ENCODE peak calls at places on chromosomes 1 and 21, in four cellular contexts. One of them, this sample, is unnamed.

GRCh38 chr1:19405761-19406481 is 79.4 kb downstream of the CAPZB start:
- DNase-seq in WTC11: no peak
- DNase-seq in K562: peak; percentile 55
- DNase-seq in HepG2: no peak
- DNase-seq in this sample: no peak

GRCh38 chr1:217482356-217483102 is 148.4 kb downstream of the GPATCH2 start:
- DNase-seq in WTC11: no peak
- DNase-seq in K562: no peak
- DNase-seq in HepG2: no peak
- DNase-seq in this sample: no peak

GRCh38 chr1:19765623-19766022 is 34.1 kb downstream of the TMCO4 start:
- DNase-seq in WTC11: no peak
- DNase-seq in K562: peak; percentile 30
- DNase-seq in HepG2: no peak
- DNase-seq in this sample: no peak

GRCh38 chr1:39525366-39526165 is 34.1 kb downstream of the BMP8A start:
- DNase-seq in WTC11: no peak
- DNase-seq in K562: no peak
- DNase-seq in HepG2: no peak
- DNase-seq in this sample: no peak

GRCh38 chr1:115190766-115191165 is 101.5 kb upstream of the TSPAN2 start:
- DNase-seq in WTC11: no peak
- DNase-seq in K562: no peak
- DNase-seq in HepG2: no peak
- DNase-seq in this sample: no peak

GRCh38 chr1:91557039-91557690 is 56.5 kb downstream of the CDC7 start:
- DNase-seq in WTC11: no peak
- DNase-seq in K562: no peak
- DNase-seq in HepG2: no peak
- DNase-seq in this sample: no peak

GRCh38 chr1:61597601-61598000 is 127.3 kb downstream of the TM2D1 start:
- DNase-seq in WTC11: no peak
- DNase-seq in K562: no peak
- DNase-seq in HepG2: no peak
- DNase-seq in this sample: no peak

GRCh38 chr1:1402081-1402900 is 3.2 kb upstream of the CCNL2 start:
- DNase-seq in WTC11: peak; percentile 73
- DNase-seq in K562: peak; percentile 82
- DNase-seq in HepG2: peak; percentile 52
- DNase-seq in this sample: peak; percentile 60

GRCh38 chr1:191700922-191701321 is 457.3 kb upstream of the RGS18 start:
- DNase-seq in WTC11: no peak
- DNase-seq in K562: no peak
- DNase-seq in HepG2: no peak
- DNase-seq in this sample: no peak

GRCh38 chr1:17653728-17654351 is 101.3 kb upstream of the ACTL8 start:
- DNase-seq in WTC11: peak; percentile 72
- DNase-seq in K562: peak; percentile 61
- DNase-seq in HepG2: no peak
- DNase-seq in this sample: peak; percentile 68

GRCh38 chr1:87880098-87880746 is 551.5 kb downstream of the LMO4 start:
- DNase-seq in WTC11: no peak
- DNase-seq in K562: no peak
- DNase-seq in HepG2: no peak
- DNase-seq in this sample: no peak

GRCh38 chr1:12172959-12173358 is 6.2 kb downstream of the TNFRSF1B start:
- DNase-seq in WTC11: no peak
- DNase-seq in K562: peak; percentile 32
- DNase-seq in HepG2: no peak
- DNase-seq in this sample: no peak

GRCh38 chr1:12171206-12172041 is 4.6 kb downstream of the TNFRSF1B start:
- DNase-seq in WTC11: no peak
- DNase-seq in K562: no peak
- DNase-seq in HepG2: no peak
- DNase-seq in this sample: no peak

GRCh38 chr1:12170263-12170671 is 3.5 kb downstream of the TNFRSF1B start:
- DNase-seq in WTC11: no peak
- DNase-seq in K562: no peak
- DNase-seq in HepG2: no peak
- DNase-seq in this sample: no peak

GRCh38 chr1:12173631-12174121 is 6.9 kb downstream of the TNFRSF1B start:
- DNase-seq in WTC11: no peak
- DNase-seq in K562: peak; percentile 74
- DNase-seq in HepG2: no peak
- DNase-seq in this sample: no peak

GRCh38 chr1:12172042-12172851 is 5.5 kb downstream of the TNFRSF1B start:
- DNase-seq in WTC11: no peak
- DNase-seq in K562: peak; percentile 36
- DNase-seq in HepG2: no peak
- DNase-seq in this sample: no peak
- TF ChIP-seq SP1 in WTC11: no peak
- TF ChIP-seq SP1 in K562: no peak
- TF ChIP-seq SP1 in HepG2: no peak
- TF ChIP-seq SP1 in this sample: no peak

GRCh38 chr21:41364308-41364707 is 2.5 kb downstream of the MX2 start:
- DNase-seq in WTC11: no peak
- DNase-seq in K562: no peak
- DNase-seq in HepG2: no peak
- DNase-seq in this sample: no peak
- TF ChIP-seq ELF4 in WTC11: no peak
- TF ChIP-seq ELF4 in K562: no peak
- TF ChIP-seq ELF4 in HepG2: no peak
- TF ChIP-seq ELF4 in this sample: no peak

GRCh38 chr1:77487631-77488030 is 194.8 kb downstream of the ZZZ3 start:
- DNase-seq in WTC11: no peak
- DNase-seq in K562: peak; percentile 4
- DNase-seq in HepG2: no peak
- DNase-seq in this sample: no peak

GRCh38 chr1:77494036-77494435 is 188.4 kb downstream of the ZZZ3 start:
- DNase-seq in WTC11: no peak
- DNase-seq in K562: no peak
- DNase-seq in HepG2: no peak
- DNase-seq in this sample: no peak

GRCh38 chr1:77484926-77485325 is 197.5 kb downstream of the ZZZ3 start:
- DNase-seq in WTC11: no peak
- DNase-seq in K562: no peak
- DNase-seq in HepG2: no peak
- DNase-seq in this sample: no peak

GRCh38 chr1:77484334-77484733 is 198.1 kb downstream of the ZZZ3 start:
- DNase-seq in WTC11: no peak
- DNase-seq in K562: no peak
- DNase-seq in HepG2: no peak
- DNase-seq in this sample: no peak

DNA sequence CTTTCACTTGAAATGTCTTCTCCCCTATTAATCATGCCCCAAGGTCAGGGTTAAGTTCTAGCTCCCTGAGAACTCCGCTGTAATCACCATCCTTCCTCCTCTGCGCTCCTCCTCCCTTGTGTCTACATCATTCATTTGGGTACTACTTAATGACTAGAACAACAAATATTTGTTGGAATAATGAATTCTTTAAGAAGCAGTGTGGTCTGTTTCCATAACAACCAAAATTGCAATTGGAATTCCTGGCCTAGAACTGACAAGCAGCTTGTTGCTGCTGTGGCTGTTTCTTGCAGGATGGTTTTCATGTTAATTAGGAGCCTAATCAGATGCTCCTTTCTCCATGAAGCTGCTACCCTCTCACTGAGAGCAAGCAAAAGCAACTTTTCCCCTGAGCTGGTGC is 192.5 kb downstream of the ZZZ3 start:
- DNase-seq in WTC11: no peak
- DNase-seq in K562: no peak
- DNase-seq in HepG2: no peak
- DNase-seq in this sample: no peak
- TF ChIP-seq SP1 in WTC11: no peak
- TF ChIP-seq SP1 in K562: no peak
- TF ChIP-seq SP1 in HepG2: no peak
- TF ChIP-seq SP1 in this sample: no peak

DNA sequence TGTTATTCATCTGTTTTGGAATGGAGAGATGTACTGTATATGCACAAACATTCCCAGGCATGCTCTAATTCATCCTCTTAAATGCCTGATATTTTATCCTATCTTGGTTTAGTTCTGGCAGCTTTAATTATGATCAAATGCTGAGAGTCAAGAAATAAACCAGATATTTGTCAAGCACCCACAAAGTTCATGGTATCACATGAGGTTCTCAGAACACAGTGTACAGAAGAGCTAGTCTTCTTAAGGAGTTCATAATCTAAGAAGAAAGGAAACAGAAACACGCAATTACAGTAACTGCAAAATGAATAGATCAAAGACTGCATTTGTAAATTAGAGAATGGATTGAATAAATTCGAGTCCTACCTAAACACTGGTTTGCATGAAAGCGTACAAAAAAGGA is 58.3 kb upstream of the KCNH1 start:
- DNase-seq in WTC11: no peak
- DNase-seq in K562: no peak
- DNase-seq in HepG2: no peak
- DNase-seq in this sample: no peak
- TF ChIP-seq ELF4 in WTC11: no peak
- TF ChIP-seq ELF4 in K562: no peak
- TF ChIP-seq ELF4 in HepG2: no peak
- TF ChIP-seq ELF4 in this sample: no peak

GRCh38 chr21:42302292-42302650 is 12.9 kb downstream of the TFF3 start:
- DNase-seq in WTC11: no peak
- DNase-seq in K562: no peak
- DNase-seq in HepG2: no peak
- DNase-seq in this sample: no peak
- TF ChIP-seq SP1 in WTC11: no peak
- TF ChIP-seq SP1 in K562: no peak
- TF ChIP-seq SP1 in HepG2: no peak
- TF ChIP-seq SP1 in this sample: no peak

GRCh38 chr1:223844962-223845809 is 561 bp downstream of the TP53BP2 start:
- DNase-seq in WTC11: no peak
- DNase-seq in K562: peak; percentile 69
- DNase-seq in HepG2: peak; percentile 18
- DNase-seq in this sample: peak; percentile 44
- TF ChIP-seq ELF4 in WTC11: peak; percentile 64
- TF ChIP-seq ELF4 in K562: no peak
- TF ChIP-seq ELF4 in HepG2: no peak
- TF ChIP-seq ELF4 in this sample: no peak

This sample was measured in HEK293T.